ENCODE peak calls at places on chromosomes 16 and 17, in four cellular contexts. One of them, this sample, is unnamed.

GRCh38 chr16:3401719-3402397 is 843 bp downstream of the ZNF174 start:
- DNase-seq in CD4-positive, alpha-beta T cell: no peak
- DNase-seq in activated B cell treated with CpG ODN at 0.5 μM for 24 hours: no peak
- DNase-seq in GM13976: peak
- DNase-seq in this sample: no peak

GRCh38 chr16:67579686-67580085 is 17.4 kb downstream of the CTCF start:
- DNase-seq in GM13976: no peak
- DNase-seq in CD4-positive, alpha-beta T cell: no peak
- DNase-seq in activated B cell treated with CpG ODN at 0.5 μM for 24 hours: no peak
- DNase-seq in this sample: no peak

GRCh38 chr17:81509687-81510523 is 2.7 kb downstream of the ACTG1 start:
- DNase-seq in CD4-positive, alpha-beta T cell: no peak
- DNase-seq in GM13976: no peak
- DNase-seq in activated B cell treated with CpG ODN at 0.5 μM for 24 hours: no peak
- DNase-seq in this sample: no peak

GRCh38 chr17:42429726-42430464 is 6.8 kb upstream of the CAVIN1 start:
- DNase-seq in CD4-positive, alpha-beta T cell: no peak
- DNase-seq in GM13976: no peak
- DNase-seq in activated B cell treated with CpG ODN at 0.5 μM for 24 hours: no peak
- DNase-seq in this sample: no peak

GRCh38 chr16:69286941-69287713 is 24.0 kb upstream of the VPS4A start:
- DNase-seq in CD4-positive, alpha-beta T cell: no peak
- DNase-seq in activated B cell treated with CpG ODN at 0.5 μM for 24 hours: no peak
- DNase-seq in GM13976: peak
- DNase-seq in this sample: peak

GRCh38 chr16:19377864-19378263 is 39.8 kb upstream of the TMC5 start:
- DNase-seq in GM13976: no peak
- DNase-seq in CD4-positive, alpha-beta T cell: no peak
- DNase-seq in activated B cell treated with CpG ODN at 0.5 μM for 24 hours: no peak
- DNase-seq in this sample: no peak

GRCh38 chr16:53515259-53515658 is 12.2 kb upstream of the AKTIP start:
- DNase-seq in GM13976: no peak
- DNase-seq in CD4-positive, alpha-beta T cell: no peak
- DNase-seq in activated B cell treated with CpG ODN at 0.5 μM for 24 hours: no peak
- DNase-seq in this sample: no peak

GRCh38 chr16:59213952-59214351 is 479.8 kb upstream of the GOT2 start:
- DNase-seq in GM13976: no peak
- DNase-seq in activated B cell treated with CpG ODN at 0.5 μM for 24 hours: no peak
- DNase-seq in CD4-positive, alpha-beta T cell: no peak
- DNase-seq in this sample: no peak

GRCh38 chr17:78629436-78629995 is 52.3 kb upstream of the DNAH17 start:
- DNase-seq in GM13976: no peak
- DNase-seq in activated B cell treated with CpG ODN at 0.5 μM for 24 hours: no peak
- DNase-seq in CD4-positive, alpha-beta T cell: no peak
- DNase-seq in this sample: no peak

GRCh38 chr17:57541472-57542394 is 203.4 kb downstream of the CCDC182 start:
- DNase-seq in activated B cell treated with CpG ODN at 0.5 μM for 24 hours: no peak
- DNase-seq in CD4-positive, alpha-beta T cell: no peak
- DNase-seq in GM13976: no peak
- DNase-seq in this sample: no peak

GRCh38 chr16:68779891-68780290 is 42.8 kb downstream of the CDH1 start:
- DNase-seq in activated B cell treated with CpG ODN at 0.5 μM for 24 hours: no peak
- DNase-seq in CD4-positive, alpha-beta T cell: no peak
- DNase-seq in GM13976: no peak
- DNase-seq in this sample: no peak

GRCh38 chr16:59192551-59193199 is 458.6 kb upstream of the GOT2 start:
- DNase-seq in CD4-positive, alpha-beta T cell: no peak
- DNase-seq in GM13976: peak
- DNase-seq in activated B cell treated with CpG ODN at 0.5 μM for 24 hours: no peak
- DNase-seq in this sample: peak

GRCh38 chr16:732936-733335 is 6.0 kb downstream of the HAGHL start:
- DNase-seq in CD4-positive, alpha-beta T cell: no peak
- DNase-seq in activated B cell treated with CpG ODN at 0.5 μM for 24 hours: no peak
- DNase-seq in GM13976: no peak
- DNase-seq in this sample: no peak

GRCh38 chr17:40727447-40728231 is 24.1 kb upstream of the KRT24 start:
- DNase-seq in activated B cell treated with CpG ODN at 0.5 μM for 24 hours: no peak
- DNase-seq in GM13976: peak
- DNase-seq in CD4-positive, alpha-beta T cell: no peak
- DNase-seq in this sample: peak

GRCh38 chr17:15038656-15039055 is 226.5 kb downstream of the PMP22 start:
- DNase-seq in activated B cell treated with CpG ODN at 0.5 μM for 24 hours: no peak
- DNase-seq in CD4-positive, alpha-beta T cell: no peak
- DNase-seq in GM13976: no peak
- DNase-seq in this sample: no peak

GRCh38 chr17:17628388-17629008 is 37.0 kb upstream of the PEMT start:
- DNase-seq in activated B cell treated with CpG ODN at 0.5 μM for 24 hours: peak
- DNase-seq in GM13976: peak
- DNase-seq in CD4-positive, alpha-beta T cell: peak
- DNase-seq in this sample: peak

GRCh38 chr16:69404275-69404805 is 18.5 kb upstream of the TERF2 start:
- DNase-seq in CD4-positive, alpha-beta T cell: no peak
- DNase-seq in GM13976: no peak
- DNase-seq in activated B cell treated with CpG ODN at 0.5 μM for 24 hours: no peak
- DNase-seq in this sample: no peak

GRCh38 chr16:13300066-13300465 is 398.7 kb downstream of the SHISA9 start:
- DNase-seq in GM13976: no peak
- DNase-seq in activated B cell treated with CpG ODN at 0.5 μM for 24 hours: no peak
- DNase-seq in CD4-positive, alpha-beta T cell: no peak
- DNase-seq in this sample: no peak

GRCh38 chr17:8701754-8702153 is 42.9 kb downstream of the CCDC42 start:
- DNase-seq in CD4-positive, alpha-beta T cell: no peak
- DNase-seq in activated B cell treated with CpG ODN at 0.5 μM for 24 hours: no peak
- DNase-seq in GM13976: no peak
- DNase-seq in this sample: no peak

GRCh38 chr16:68466174-68466573 is 17.9 kb upstream of the SMPD3 start:
- DNase-seq in activated B cell treated with CpG ODN at 0.5 μM for 24 hours: no peak
- DNase-seq in CD4-positive, alpha-beta T cell: no peak
- DNase-seq in GM13976: no peak
- DNase-seq in this sample: no peak

GRCh38 chr16:477287-477686 is 50.2 kb upstream of the CAPN15 start:
- DNase-seq in CD4-positive, alpha-beta T cell: no peak
- DNase-seq in activated B cell treated with CpG ODN at 0.5 μM for 24 hours: no peak
- DNase-seq in GM13976: no peak
- DNase-seq in this sample: no peak

GRCh38 chr16:66651965-66652364 is 44.6 kb downstream of the CMTM4 start:
- DNase-seq in CD4-positive, alpha-beta T cell: no peak
- DNase-seq in GM13976: no peak
- DNase-seq in activated B cell treated with CpG ODN at 0.5 μM for 24 hours: no peak
- DNase-seq in this sample: no peak

GRCh38 chr16:68235882-68236803 is at the start of gene ESRP2:
- DNase-seq in CD4-positive, alpha-beta T cell: no peak
- DNase-seq in GM13976: peak
- DNase-seq in activated B cell treated with CpG ODN at 0.5 μM for 24 hours: peak
- DNase-seq in this sample: peak

GRCh38 chr16:73145166-73145565 is 97.2 kb upstream of the ZFHX3 start:
- DNase-seq in GM13976: no peak
- DNase-seq in activated B cell treated with CpG ODN at 0.5 μM for 24 hours: no peak
- DNase-seq in CD4-positive, alpha-beta T cell: no peak
- DNase-seq in this sample: no peak

GRCh38 chr16:30115238-30115637 is 1.9 kb upstream of the GDPD3 start:
- DNase-seq in CD4-positive, alpha-beta T cell: no peak
- DNase-seq in GM13976: no peak
- DNase-seq in activated B cell treated with CpG ODN at 0.5 μM for 24 hours: no peak
- DNase-seq in this sample: no peak

GRCh38 chr17:81339180-81339501 is 44.0 kb upstream of the SLC38A10 start:
- DNase-seq in activated B cell treated with CpG ODN at 0.5 μM for 24 hours: no peak
- DNase-seq in CD4-positive, alpha-beta T cell: no peak
- DNase-seq in GM13976: no peak
- DNase-seq in this sample: no peak

GRCh38 chr16:7303677-7304200 is 28.9 kb upstream of the RBFOX1 start:
- DNase-seq in GM13976: no peak
- DNase-seq in CD4-positive, alpha-beta T cell: no peak
- DNase-seq in activated B cell treated with CpG ODN at 0.5 μM for 24 hours: no peak
- DNase-seq in this sample: no peak

GRCh38 chr17:30197416-30197815 is 38.1 kb downstream of the SLC6A4 start:
- DNase-seq in CD4-positive, alpha-beta T cell: no peak
- DNase-seq in GM13976: no peak
- DNase-seq in activated B cell treated with CpG ODN at 0.5 μM for 24 hours: no peak
- DNase-seq in this sample: no peak

GRCh38 chr16:22373662-22374310 is 633 bp downstream of the CDR2 start:
- DNase-seq in GM13976: peak
- DNase-seq in CD4-positive, alpha-beta T cell: peak
- DNase-seq in activated B cell treated with CpG ODN at 0.5 μM for 24 hours: peak
- DNase-seq in this sample: peak

GRCh38 chr16:77171750-77172635 is 19.0 kb upstream of the MON1B start:
- DNase-seq in CD4-positive, alpha-beta T cell: no peak
- DNase-seq in activated B cell treated with CpG ODN at 0.5 μM for 24 hours: no peak
- DNase-seq in GM13976: peak
- DNase-seq in this sample: peak

GRCh38 chr16:76985362-76985761 is 205.6 kb upstream of the MON1B start:
- DNase-seq in CD4-positive, alpha-beta T cell: no peak
- DNase-seq in GM13976: no peak
- DNase-seq in activated B cell treated with CpG ODN at 0.5 μM for 24 hours: no peak
- DNase-seq in this sample: no peak

GRCh38 chr16:76441391-76441790 is 164.2 kb downstream of the CNTNAP4 start:
- DNase-seq in GM13976: no peak
- DNase-seq in activated B cell treated with CpG ODN at 0.5 μM for 24 hours: no peak
- DNase-seq in CD4-positive, alpha-beta T cell: no peak
- DNase-seq in this sample: no peak

GRCh38 chr17:80920406-80920805 is 71.2 kb upstream of the CHMP6 start:
- DNase-seq in CD4-positive, alpha-beta T cell: no peak
- DNase-seq in activated B cell treated with CpG ODN at 0.5 μM for 24 hours: no peak
- DNase-seq in GM13976: no peak
- DNase-seq in this sample: no peak

GRCh38 chr16:74606521-74607309 is at the start of gene GLG1:
- DNase-seq in activated B cell treated with CpG ODN at 0.5 μM for 24 hours: peak
- DNase-seq in CD4-positive, alpha-beta T cell: peak
- DNase-seq in GM13976: peak
- DNase-seq in this sample: peak
- TF ChIP-seq CTCF in activated B cell treated with CpG ODN at 0.5 μM for 24 hours: no peak
- TF ChIP-seq CTCF in CD4-positive, alpha-beta T cell: no peak
- TF ChIP-seq CTCF in GM13976: no peak
- TF ChIP-seq CTCF in this sample: no peak

DNA sequence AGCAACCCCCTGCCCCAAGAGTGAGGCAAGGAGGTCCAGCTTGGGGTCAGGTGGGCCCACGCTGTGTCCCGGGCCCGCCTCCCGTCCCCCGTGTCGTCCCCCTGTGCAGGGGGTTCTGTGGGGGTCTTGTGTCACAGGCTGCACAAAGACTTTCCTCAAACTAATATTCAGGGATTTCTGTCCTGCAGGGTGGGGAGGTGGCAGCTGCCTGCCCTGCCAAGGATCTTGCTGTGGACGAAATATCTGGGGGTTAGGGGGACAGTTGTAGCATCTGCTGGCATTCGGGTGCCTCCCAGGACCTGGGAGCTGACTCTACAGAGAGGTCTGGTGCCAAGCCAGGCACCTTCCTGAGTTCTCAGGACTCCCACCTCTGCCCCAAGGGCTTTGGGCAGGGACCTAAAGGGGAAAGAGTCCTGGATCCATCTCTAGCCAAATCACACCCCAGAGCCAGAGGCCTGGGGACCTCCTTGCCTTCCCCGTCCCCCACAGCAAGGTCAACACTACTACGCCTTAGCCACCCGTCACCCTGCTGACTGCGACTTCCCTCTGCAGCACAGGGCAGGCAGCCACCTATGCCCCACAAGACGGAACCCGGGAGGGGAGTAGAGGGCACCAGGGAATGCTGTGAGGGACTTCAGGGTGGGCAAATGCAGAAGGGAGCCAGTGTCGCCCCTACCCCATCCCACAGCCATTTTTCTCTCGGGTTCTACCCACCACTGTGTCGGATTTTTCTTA is 59.3 kb downstream of the TMEM132E start:
- DNase-seq in CD4-positive, alpha-beta T cell: no peak
- DNase-seq in activated B cell treated with CpG ODN at 0.5 μM for 24 hours: no peak
- DNase-seq in GM13976: no peak
- DNase-seq in this sample: no peak
- TF ChIP-seq CTCF in CD4-positive, alpha-beta T cell: no peak
- TF ChIP-seq CTCF in activated B cell treated with CpG ODN at 0.5 μM for 24 hours: no peak
- TF ChIP-seq CTCF in GM13976: no peak
- TF ChIP-seq CTCF in this sample: no peak

GRCh38 chr17:60080545-60080944 is 1.8 kb upstream of the HEATR6 start:
- DNase-seq in CD4-positive, alpha-beta T cell: no peak
- DNase-seq in activated B cell treated with CpG ODN at 0.5 μM for 24 hours: no peak
- DNase-seq in GM13976: no peak
- DNase-seq in this sample: no peak
- TF ChIP-seq CTCF in CD4-positive, alpha-beta T cell: no peak
- TF ChIP-seq CTCF in activated B cell treated with CpG ODN at 0.5 μM for 24 hours: no peak
- TF ChIP-seq CTCF in GM13976: no peak
- TF ChIP-seq CTCF in this sample: no peak

GRCh38 chr17:50847566-50847965 is 12.2 kb downstream of the WFIKKN2 start:
- DNase-seq in activated B cell treated with CpG ODN at 0.5 μM for 24 hours: no peak
- DNase-seq in GM13976: no peak
- DNase-seq in CD4-positive, alpha-beta T cell: no peak
- DNase-seq in this sample: no peak

GRCh38 chr17:50845260-50846147 is 10.1 kb downstream of the WFIKKN2 start:
- DNase-seq in activated B cell treated with CpG ODN at 0.5 μM for 24 hours: no peak
- DNase-seq in CD4-positive, alpha-beta T cell: no peak
- DNase-seq in GM13976: no peak
- DNase-seq in this sample: no peak

GRCh38 chr17:50850640-50851039 is 15.3 kb downstream of the WFIKKN2 start:
- DNase-seq in activated B cell treated with CpG ODN at 0.5 μM for 24 hours: no peak
- DNase-seq in GM13976: no peak
- DNase-seq in CD4-positive, alpha-beta T cell: no peak
- DNase-seq in this sample: no peak

GRCh38 chr17:50848691-50849090 is 13.3 kb downstream of the WFIKKN2 start:
- DNase-seq in activated B cell treated with CpG ODN at 0.5 μM for 24 hours: no peak
- DNase-seq in CD4-positive, alpha-beta T cell: no peak
- DNase-seq in GM13976: no peak
- DNase-seq in this sample: no peak

GRCh38 chr17:50848039-50848438 is 12.7 kb downstream of the WFIKKN2 start:
- DNase-seq in activated B cell treated with CpG ODN at 0.5 μM for 24 hours: no peak
- DNase-seq in GM13976: no peak
- DNase-seq in CD4-positive, alpha-beta T cell: no peak
- DNase-seq in this sample: no peak
- TF ChIP-seq CTCF in activated B cell treated with CpG ODN at 0.5 μM for 24 hours: no peak
- TF ChIP-seq CTCF in GM13976: no peak
- TF ChIP-seq CTCF in CD4-positive, alpha-beta T cell: no peak
- TF ChIP-seq CTCF in this sample: no peak

DNA sequence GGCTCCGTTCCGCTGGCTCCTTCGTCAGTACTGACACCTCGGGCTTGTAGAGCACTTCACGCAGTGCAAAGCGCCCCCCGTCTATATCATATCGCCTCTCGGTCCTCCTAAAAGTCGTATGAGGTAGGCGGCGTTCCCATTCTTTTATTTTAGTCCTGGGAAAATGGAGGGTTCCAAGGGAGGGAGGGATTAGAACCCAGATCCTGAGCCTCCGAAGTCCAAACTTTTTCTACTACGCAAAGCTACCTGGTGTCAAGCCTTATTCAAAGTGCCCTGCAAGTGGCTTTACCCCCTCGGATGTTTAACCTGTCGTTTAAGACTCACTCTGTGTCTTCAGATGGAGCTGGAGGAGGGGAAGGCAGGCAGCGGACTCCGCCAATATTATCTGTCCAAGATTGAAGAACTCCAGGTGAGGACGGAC is 348 bp upstream of the FTSJ3 start:
- DNase-seq in GM13976: no peak
- DNase-seq in activated B cell treated with CpG ODN at 0.5 μM for 24 hours: no peak
- DNase-seq in CD4-positive, alpha-beta T cell: no peak
- DNase-seq in this sample: no peak
- TF ChIP-seq CTCF in GM13976: no peak
- TF ChIP-seq CTCF in activated B cell treated with CpG ODN at 0.5 μM for 24 hours: no peak
- TF ChIP-seq CTCF in CD4-positive, alpha-beta T cell: peak
- TF ChIP-seq CTCF in this sample: no peak

GRCh38 chr16:88560722-88561484 is 9.3 kb upstream of the ZC3H18 start:
- DNase-seq in activated B cell treated with CpG ODN at 0.5 μM for 24 hours: no peak
- DNase-seq in CD4-positive, alpha-beta T cell: no peak
- DNase-seq in GM13976: no peak
- DNase-seq in this sample: no peak
- TF ChIP-seq CTCF in activated B cell treated with CpG ODN at 0.5 μM for 24 hours: no peak
- TF ChIP-seq CTCF in CD4-positive, alpha-beta T cell: no peak
- TF ChIP-seq CTCF in GM13976: no peak
- TF ChIP-seq CTCF in this sample: no peak

GRCh38 chr17:76271669-76272540 is 6.8 kb downstream of the UBALD2 start:
- DNase-seq in GM13976: peak
- DNase-seq in activated B cell treated with CpG ODN at 0.5 μM for 24 hours: peak
- DNase-seq in CD4-positive, alpha-beta T cell: peak
- DNase-seq in this sample: peak
- TF ChIP-seq CTCF in GM13976: no peak
- TF ChIP-seq CTCF in activated B cell treated with CpG ODN at 0.5 μM for 24 hours: no peak
- TF ChIP-seq CTCF in CD4-positive, alpha-beta T cell: no peak
- TF ChIP-seq CTCF in this sample: no peak

This sample was measured in GM20000.